ENCODE peak calls at places on chromosomes 12 and 14, in seven cellular contexts. One of them, this sample, is unnamed.

GRCh38 chr14:91059576-91060471 is 617 bp downstream of the RPS6KA5 start:
- DNase-seq in heart left ventricle: peak; percentile 71
- DNase-seq in right lobe of liver: peak; percentile 75
- DNase-seq in PC-3: peak; percentile 57
- DNase-seq in AG09309: no peak
- DNase-seq in GM20000: peak; percentile 80
- DNase-seq in transverse colon: peak; percentile 63
- DNase-seq in this sample: peak; percentile 74

GRCh38 chr12:10362828-10363664 is 26.8 kb downstream of the KLRK1 start:
- DNase-seq in heart left ventricle: no peak
- DNase-seq in right lobe of liver: no peak
- DNase-seq in PC-3: no peak
- DNase-seq in AG09309: no peak
- DNase-seq in GM20000: no peak
- DNase-seq in transverse colon: no peak
- DNase-seq in this sample: no peak

GRCh38 chr12:6697584-6698351 is 2.8 kb downstream of the PIANP start:
- DNase-seq in heart left ventricle: no peak
- DNase-seq in right lobe of liver: no peak
- DNase-seq in PC-3: peak; percentile 60
- DNase-seq in AG09309: peak; percentile 21
- DNase-seq in GM20000: peak; percentile 71
- DNase-seq in transverse colon: peak; percentile 33
- DNase-seq in this sample: peak; percentile 42

GRCh38 chr14:23929822-23930294 is 23.7 kb upstream of the DHRS4 start:
- DNase-seq in heart left ventricle: peak; percentile 78
- DNase-seq in right lobe of liver: peak; percentile 71
- DNase-seq in PC-3: peak; percentile 86
- DNase-seq in AG09309: peak; percentile 14
- DNase-seq in GM20000: peak; percentile 84
- DNase-seq in transverse colon: peak; percentile 85
- DNase-seq in this sample: peak; percentile 85

GRCh38 chr12:124445826-124446225 is 121.6 kb downstream of the NCOR2 start:
- DNase-seq in heart left ventricle: no peak
- DNase-seq in right lobe of liver: peak; percentile 35
- DNase-seq in PC-3: no peak
- DNase-seq in AG09309: no peak
- DNase-seq in GM20000: no peak
- DNase-seq in transverse colon: no peak
- DNase-seq in this sample: no peak

GRCh38 chr12:93441111-93441616 is 583 bp downstream of the UBE2N start:
- DNase-seq in heart left ventricle: peak; percentile 77
- DNase-seq in right lobe of liver: peak; percentile 64
- DNase-seq in PC-3: peak; percentile 12
- DNase-seq in AG09309: no peak
- DNase-seq in GM20000: peak; percentile 48
- DNase-seq in transverse colon: peak; percentile 56
- DNase-seq in this sample: no peak

GRCh38 chr14:68364823-68365222 is 428.0 kb downstream of the ZFP36L1 start:
- DNase-seq in heart left ventricle: no peak
- DNase-seq in right lobe of liver: no peak
- DNase-seq in PC-3: no peak
- DNase-seq in AG09309: no peak
- DNase-seq in GM20000: no peak
- DNase-seq in transverse colon: no peak
- DNase-seq in this sample: no peak

GRCh38 chr12:100229036-100229635 is 28.5 kb downstream of the ACTR6 start:
- DNase-seq in heart left ventricle: no peak
- DNase-seq in right lobe of liver: no peak
- DNase-seq in PC-3: peak; percentile 76
- DNase-seq in AG09309: no peak
- DNase-seq in GM20000: no peak
- DNase-seq in transverse colon: no peak
- DNase-seq in this sample: no peak

GRCh38 chr14:56632192-56632591 is 52.6 kb downstream of the TMEM260 start:
- DNase-seq in heart left ventricle: no peak
- DNase-seq in right lobe of liver: no peak
- DNase-seq in PC-3: no peak
- DNase-seq in AG09309: no peak
- DNase-seq in GM20000: no peak
- DNase-seq in transverse colon: no peak
- DNase-seq in this sample: no peak

GRCh38 chr14:100844082-100844408 is 18.1 kb downstream of the MEG3 start:
- DNase-seq in heart left ventricle: peak; percentile 22
- DNase-seq in right lobe of liver: no peak
- DNase-seq in PC-3: no peak
- DNase-seq in AG09309: no peak
- DNase-seq in GM20000: no peak
- DNase-seq in transverse colon: no peak
- DNase-seq in this sample: no peak

GRCh38 chr12:131608740-131609665 is 101.9 kb upstream of the SFSWAP start:
- DNase-seq in heart left ventricle: peak; percentile 84
- DNase-seq in right lobe of liver: no peak
- DNase-seq in PC-3: peak; percentile 68
- DNase-seq in AG09309: peak; percentile 10
- DNase-seq in GM20000: peak; percentile 77
- DNase-seq in transverse colon: peak; percentile 71
- DNase-seq in this sample: peak; percentile 84

GRCh38 chr14:63672417-63673180 is 30.9 kb upstream of the WDR89 start:
- DNase-seq in heart left ventricle: no peak
- DNase-seq in right lobe of liver: no peak
- DNase-seq in PC-3: no peak
- DNase-seq in AG09309: no peak
- DNase-seq in GM20000: no peak
- DNase-seq in transverse colon: no peak
- DNase-seq in this sample: no peak

GRCh38 chr14:106802413-106803364 is 1276.3 kb downstream of the TMEM121 start:
- DNase-seq in heart left ventricle: no peak
- DNase-seq in right lobe of liver: no peak
- DNase-seq in PC-3: no peak
- DNase-seq in AG09309: no peak
- DNase-seq in GM20000: no peak
- DNase-seq in transverse colon: peak; percentile 52
- DNase-seq in this sample: no peak

GRCh38 chr12:128976120-128976519 is 122.8 kb downstream of the GLT1D1 start:
- DNase-seq in heart left ventricle: no peak
- DNase-seq in right lobe of liver: no peak
- DNase-seq in PC-3: peak; percentile 13
- DNase-seq in AG09309: no peak
- DNase-seq in GM20000: no peak
- DNase-seq in transverse colon: peak; percentile 65
- DNase-seq in this sample: no peak

GRCh38 chr12:40903040-40903439 is 210.8 kb downstream of the CNTN1 start:
- DNase-seq in heart left ventricle: no peak
- DNase-seq in right lobe of liver: no peak
- DNase-seq in PC-3: no peak
- DNase-seq in AG09309: no peak
- DNase-seq in GM20000: no peak
- DNase-seq in transverse colon: no peak
- DNase-seq in this sample: no peak

GRCh38 chr12:116443706-116444589 is 115.2 kb upstream of the MAP1LC3B2 start:
- DNase-seq in heart left ventricle: no peak
- DNase-seq in right lobe of liver: no peak
- DNase-seq in PC-3: no peak
- DNase-seq in AG09309: no peak
- DNase-seq in GM20000: no peak
- DNase-seq in transverse colon: no peak
- DNase-seq in this sample: no peak

GRCh38 chr12:64946132-64946829 is 121.8 kb downstream of the TBC1D30 start:
- DNase-seq in heart left ventricle: no peak
- DNase-seq in right lobe of liver: no peak
- DNase-seq in PC-3: no peak
- DNase-seq in AG09309: no peak
- DNase-seq in GM20000: no peak
- DNase-seq in transverse colon: no peak
- DNase-seq in this sample: peak; percentile 71

GRCh38 chr12:76199808-76200207 is 115.3 kb upstream of the NAP1L1 start:
- DNase-seq in heart left ventricle: no peak
- DNase-seq in right lobe of liver: no peak
- DNase-seq in PC-3: no peak
- DNase-seq in AG09309: no peak
- DNase-seq in GM20000: no peak
- DNase-seq in transverse colon: no peak
- DNase-seq in this sample: no peak

GRCh38 chr14:52575858-52576257 is 23.2 kb downstream of the GPR137C start:
- DNase-seq in heart left ventricle: no peak
- DNase-seq in right lobe of liver: no peak
- DNase-seq in PC-3: no peak
- DNase-seq in AG09309: no peak
- DNase-seq in GM20000: no peak
- DNase-seq in transverse colon: no peak
- DNase-seq in this sample: no peak

GRCh38 chr12:29389295-29389919 is 8.4 kb upstream of the ERGIC2 start:
- DNase-seq in heart left ventricle: peak; percentile 60
- DNase-seq in right lobe of liver: no peak
- DNase-seq in PC-3: no peak
- DNase-seq in AG09309: no peak
- DNase-seq in GM20000: no peak
- DNase-seq in transverse colon: no peak
- DNase-seq in this sample: no peak

GRCh38 chr12:106139422-106140141 is 828 bp upstream of the NUAK1 start:
- DNase-seq in heart left ventricle: peak; percentile 89
- DNase-seq in right lobe of liver: peak; percentile 84
- DNase-seq in PC-3: peak; percentile 72
- DNase-seq in AG09309: no peak
- DNase-seq in GM20000: no peak
- DNase-seq in transverse colon: peak; percentile 76
- DNase-seq in this sample: peak; percentile 90

GRCh38 chr12:106137456-106138278 is 1.1 kb downstream of the NUAK1 start:
- DNase-seq in heart left ventricle: no peak
- DNase-seq in right lobe of liver: no peak
- DNase-seq in PC-3: no peak
- DNase-seq in AG09309: no peak
- DNase-seq in GM20000: no peak
- DNase-seq in transverse colon: no peak
- DNase-seq in this sample: no peak

GRCh38 chr12:106140223-106140986 is 1.7 kb upstream of the NUAK1 start:
- DNase-seq in heart left ventricle: no peak
- DNase-seq in right lobe of liver: peak; percentile 65
- DNase-seq in PC-3: no peak
- DNase-seq in AG09309: no peak
- DNase-seq in GM20000: no peak
- DNase-seq in transverse colon: no peak
- DNase-seq in this sample: no peak

GRCh38 chr12:106138279-106138645 is 492 bp downstream of the NUAK1 start:
- DNase-seq in heart left ventricle: no peak
- DNase-seq in right lobe of liver: no peak
- DNase-seq in PC-3: peak; percentile 21
- DNase-seq in AG09309: no peak
- DNase-seq in GM20000: peak; percentile 26
- DNase-seq in transverse colon: no peak
- DNase-seq in this sample: no peak

GRCh38 chr12:106138646-106139421 is at the start of gene NUAK1:
- DNase-seq in heart left ventricle: peak; percentile 92
- DNase-seq in right lobe of liver: peak; percentile 85
- DNase-seq in PC-3: peak; percentile 54
- DNase-seq in AG09309: no peak
- DNase-seq in GM20000: peak; percentile 54
- DNase-seq in transverse colon: peak; percentile 45
- DNase-seq in this sample: peak; percentile 75
- TF ChIP-seq CTCF in heart left ventricle: no peak
- TF ChIP-seq CTCF in right lobe of liver: no peak
- TF ChIP-seq CTCF in PC-3: no peak
- TF ChIP-seq CTCF in AG09309: no peak
- TF ChIP-seq CTCF in GM20000: no peak
- TF ChIP-seq CTCF in transverse colon: no peak
- TF ChIP-seq CTCF in this sample: no peak

GRCh38 chr12:63319386-63319785 is 168.4 kb upstream of the AVPR1A start:
- DNase-seq in heart left ventricle: no peak
- DNase-seq in right lobe of liver: no peak
- DNase-seq in PC-3: peak; percentile 81
- DNase-seq in AG09309: no peak
- DNase-seq in GM20000: no peak
- DNase-seq in transverse colon: no peak
- DNase-seq in this sample: no peak
- TF ChIP-seq CTCF in heart left ventricle: no peak
- TF ChIP-seq CTCF in right lobe of liver: no peak
- TF ChIP-seq CTCF in PC-3: peak; percentile 59
- TF ChIP-seq CTCF in AG09309: no peak
- TF ChIP-seq CTCF in GM20000: no peak
- TF ChIP-seq CTCF in transverse colon: no peak
- TF ChIP-seq CTCF in this sample: no peak

GRCh38 chr12:119802472-119802871 is 74.6 kb downstream of the CIT start:
- DNase-seq in heart left ventricle: peak; percentile 66
- DNase-seq in right lobe of liver: no peak
- DNase-seq in PC-3: no peak
- DNase-seq in AG09309: peak; percentile 53
- DNase-seq in GM20000: no peak
- DNase-seq in transverse colon: peak; percentile 15
- DNase-seq in this sample: peak; percentile 73
- TF ChIP-seq CTCF in heart left ventricle: no peak
- TF ChIP-seq CTCF in right lobe of liver: no peak
- TF ChIP-seq CTCF in PC-3: no peak
- TF ChIP-seq CTCF in AG09309: peak; percentile 13
- TF ChIP-seq CTCF in GM20000: no peak
- TF ChIP-seq CTCF in transverse colon: no peak
- TF ChIP-seq CTCF in this sample: no peak

DNA sequence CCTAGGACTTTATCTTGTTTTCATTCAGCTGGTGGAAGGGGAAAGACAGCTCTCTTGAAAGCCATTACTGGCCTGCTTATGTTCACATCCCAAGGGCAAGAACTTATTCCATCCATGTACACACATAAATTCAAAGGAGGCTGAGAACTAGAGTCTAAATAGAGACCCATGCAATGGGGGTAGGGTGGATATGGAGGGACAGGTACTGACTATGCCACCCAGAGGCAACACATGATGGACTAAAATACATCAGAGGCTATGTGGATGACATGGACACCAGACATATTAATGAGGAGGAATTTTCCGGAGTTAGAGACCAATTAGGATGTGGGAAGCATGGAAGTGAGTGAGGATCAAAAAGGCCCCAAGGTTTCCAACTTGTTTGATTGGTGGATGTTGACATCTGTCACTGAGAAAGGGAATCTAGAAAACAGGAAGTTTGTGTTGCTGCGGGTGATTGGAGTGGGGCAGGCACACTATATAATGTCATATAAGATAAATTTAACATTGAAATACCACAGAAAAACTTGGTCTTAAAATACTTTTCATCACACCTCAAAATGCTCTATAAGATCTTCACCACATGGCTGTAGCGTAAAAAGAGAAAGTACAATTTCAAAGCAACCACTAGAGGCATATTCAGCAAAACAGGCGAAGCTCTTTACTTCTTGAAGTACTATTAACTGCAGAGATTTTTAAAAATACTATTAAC is 130.4 kb downstream of the GRIP1 start:
- DNase-seq in heart left ventricle: no peak
- DNase-seq in right lobe of liver: no peak
- DNase-seq in PC-3: peak; percentile 24
- DNase-seq in AG09309: no peak
- DNase-seq in GM20000: peak; percentile 13
- DNase-seq in transverse colon: no peak
- DNase-seq in this sample: no peak
- TF ChIP-seq CTCF in heart left ventricle: no peak
- TF ChIP-seq CTCF in right lobe of liver: no peak
- TF ChIP-seq CTCF in PC-3: peak; percentile 52
- TF ChIP-seq CTCF in AG09309: no peak
- TF ChIP-seq CTCF in GM20000: peak; percentile 21
- TF ChIP-seq CTCF in transverse colon: no peak
- TF ChIP-seq CTCF in this sample: no peak

GRCh38 chr14:59022144-59022543 is 166.3 kb upstream of the DAAM1 start:
- DNase-seq in heart left ventricle: no peak
- DNase-seq in right lobe of liver: no peak
- DNase-seq in PC-3: peak; percentile 77
- DNase-seq in AG09309: no peak
- DNase-seq in GM20000: no peak
- DNase-seq in transverse colon: no peak
- DNase-seq in this sample: no peak
- TF ChIP-seq CTCF in heart left ventricle: no peak
- TF ChIP-seq CTCF in right lobe of liver: peak; percentile 16
- TF ChIP-seq CTCF in PC-3: peak; percentile 97
- TF ChIP-seq CTCF in AG09309: no peak
- TF ChIP-seq CTCF in GM20000: no peak
- TF ChIP-seq CTCF in transverse colon: no peak
- TF ChIP-seq CTCF in this sample: no peak